ENCODE peak calls at places on chromosomes 11 and 22, in four cellular contexts. L is H1, J is mesendoderm, A is H9. U is an unnamed sample.

GRCh38 chr11:88801484-88802123 is 264.2 kb downstream of the GRM5 start:
- DNase-seq in L (no peak), J (peak; percentile 15), A (no peak), U (no peak)

GRCh38 chr22:50529416-50530279 is at the start of gene TYMP:
- DNase-seq in J (no peak), L (peak; percentile 72), A (no peak), U (no peak)

GRCh38 chr11:57321996-57322880 is 2.5 kb downstream of the TNKS1BP1 start:
- DNase-seq in A (peak; percentile 84), J (peak; percentile 97), L (peak; percentile 62), U (peak; percentile 98)

GRCh38 chr22:32920032-32920628 is 118.6 kb downstream of the TIMP3 start:
- DNase-seq in L (no peak), A (no peak), J (no peak), U (peak; percentile 33)

GRCh38 chr11:66745356-66746235 is 16.6 kb upstream of the SPTBN2 start:
- DNase-seq in L (peak; percentile 56), J (peak; percentile 26), A (peak; percentile 55), U (no peak)

GRCh38 chr11:117979481-117980211 is 6.5 kb upstream of the IL10RA start:
- DNase-seq in L (peak; percentile 22), A (no peak), J (no peak), U (no peak)

GRCh38 chr22:36585841-36586240 is 56.9 kb upstream of the EIF3D start:
- DNase-seq in A (peak; percentile 54), J (peak; percentile 86), L (no peak), U (peak; percentile 20)

GRCh38 chr11:99316761-99317475 is 296.2 kb downstream of the CNTN5 start:
- DNase-seq in J (no peak), A (no peak), L (no peak), U (no peak)

GRCh38 chr11:16804104-16804947 is 65.9 kb downstream of the C11orf58 start:
- DNase-seq in J (no peak), L (no peak), A (no peak), U (no peak)

GRCh38 chr22:32079110-32080089 is 36.3 kb downstream of the SLC5A1 start:
- DNase-seq in A (peak; percentile 57), J (peak; percentile 91), L (no peak), U (peak; percentile 68)

GRCh38 chr11:24386551-24387404 is 110.1 kb upstream of the LUZP2 start:
- DNase-seq in J (peak; percentile 82), L (no peak), A (no peak), U (peak; percentile 68)

GRCh38 chr11:76408171-76408965 is 27.2 kb downstream of the GVQW3 start:
- DNase-seq in L (no peak), A (no peak), J (peak; percentile 57), U (no peak)

GRCh38 chr11:44823920-44824704 is 97.3 kb downstream of the TSPAN18 start:
- DNase-seq in L (peak; percentile 76), A (peak; percentile 79), J (peak; percentile 96), U (no peak)

GRCh38 chr11:36510567-36511020 is 522 bp upstream of the TRAF6 start:
- DNase-seq in J (no peak), L (no peak), A (no peak), U (peak; percentile 32)

GRCh38 chr22:44887941-44888366 is 121.9 kb downstream of the PHF21B start:
- DNase-seq in J (no peak), A (no peak), L (no peak), U (no peak)

GRCh38 chr22:27213766-27214581 is 556.6 kb downstream of the MIAT start:
- DNase-seq in J (no peak), L (no peak), A (peak; percentile 9), U (peak; percentile 55)

GRCh38 chr22:49900441-49901230 is 17.6 kb downstream of the ALG12 start:
- DNase-seq in A (no peak), J (no peak), L (no peak), U (no peak)

GRCh38 chr22:30254307-30254706 is 7.7 kb upstream of the LIF start:
- DNase-seq in A (no peak), L (no peak), J (no peak), U (no peak)

GRCh38 chr11:82056450-82056849 is 677.2 kb downstream of the FAM181B start:
- DNase-seq in J (no peak), L (no peak), A (no peak), U (no peak)

GRCh38 chr11:78902771-78903507 is 328.3 kb upstream of the NARS2 start:
- DNase-seq in J (peak; percentile 93), A (peak; percentile 58), L (no peak), U (no peak)

GRCh38 chr11:123132881-123133280 is 62.2 kb downstream of the CLMP start:
- DNase-seq in A (no peak), L (no peak), J (no peak), U (no peak)

GRCh38 chr11:82864268-82864667 is 36.0 kb downstream of the PRCP start:
- DNase-seq in J (peak; percentile 72), L (no peak), A (peak; percentile 51), U (peak; percentile 41)

GRCh38 chr22:40235418-40235817 is 57.7 kb downstream of the TNRC6B start:
- DNase-seq in A (no peak), L (no peak), J (no peak), U (no peak)

GRCh38 chr22:32502346-32502745 is 27.7 kb downstream of the FBXO7 start:
- DNase-seq in L (no peak), J (peak; percentile 30), A (peak; percentile 35), U (no peak)

GRCh38 chr11:76768091-76769047 is 14.8 kb upstream of the TSKU start:
- DNase-seq in A (no peak), L (no peak), J (peak; percentile 87), U (no peak)

GRCh38 chr11:123216249-123216648 is 21.2 kb upstream of the CLMP start:
- DNase-seq in J (peak; percentile 83), A (peak; percentile 84), L (no peak), U (no peak)

GRCh38 chr11:93063101-93063500 is 93.7 kb downstream of the MTNR1B start:
- DNase-seq in L (no peak), A (no peak), J (no peak), U (peak; percentile 27)

GRCh38 chr22:48567213-48567975 is 1260.3 kb downstream of the BRD1 start:
- DNase-seq in L (no peak), J (no peak), A (no peak), U (no peak)

GRCh38 chr11:60858731-60859464 is 3.1 kb upstream of the PTGDR2 start:
- DNase-seq in L (no peak), A (no peak), J (no peak), U (no peak)

GRCh38 chr11:120801801-120802689 is 221.9 kb upstream of the TBCEL start:
- DNase-seq in J (peak; percentile 70), A (peak; percentile 78), L (peak; percentile 91), U (peak; percentile 50)

GRCh38 chr11:11966826-11967668 is 41.4 kb downstream of the DKK3 start:
- DNase-seq in J (peak; percentile 91), A (peak; percentile 92), L (peak; percentile 89), U (peak; percentile 37)

GRCh38 chr11:104992781-104993180 is 24.4 kb upstream of the CASP4 start:
- DNase-seq in L (no peak), A (no peak), J (no peak), U (no peak)

GRCh38 chr22:44091021-44091721 is 67.1 kb downstream of the PARVB start:
- DNase-seq in L (no peak), A (no peak), J (peak; percentile 47), U (no peak)

GRCh38 chr11:2933376-2934056 is 4.3 kb upstream of the PHLDA2 start:
- DNase-seq in J (peak; percentile 81), A (peak; percentile 89), L (peak; percentile 56), U (peak; percentile 75)
- H3K18ac ChIP-seq in J (no peak overlapping the region), A (no peak overlapping the region), L (no peak overlapping the region), U (no peak overlapping the region)

DNA sequence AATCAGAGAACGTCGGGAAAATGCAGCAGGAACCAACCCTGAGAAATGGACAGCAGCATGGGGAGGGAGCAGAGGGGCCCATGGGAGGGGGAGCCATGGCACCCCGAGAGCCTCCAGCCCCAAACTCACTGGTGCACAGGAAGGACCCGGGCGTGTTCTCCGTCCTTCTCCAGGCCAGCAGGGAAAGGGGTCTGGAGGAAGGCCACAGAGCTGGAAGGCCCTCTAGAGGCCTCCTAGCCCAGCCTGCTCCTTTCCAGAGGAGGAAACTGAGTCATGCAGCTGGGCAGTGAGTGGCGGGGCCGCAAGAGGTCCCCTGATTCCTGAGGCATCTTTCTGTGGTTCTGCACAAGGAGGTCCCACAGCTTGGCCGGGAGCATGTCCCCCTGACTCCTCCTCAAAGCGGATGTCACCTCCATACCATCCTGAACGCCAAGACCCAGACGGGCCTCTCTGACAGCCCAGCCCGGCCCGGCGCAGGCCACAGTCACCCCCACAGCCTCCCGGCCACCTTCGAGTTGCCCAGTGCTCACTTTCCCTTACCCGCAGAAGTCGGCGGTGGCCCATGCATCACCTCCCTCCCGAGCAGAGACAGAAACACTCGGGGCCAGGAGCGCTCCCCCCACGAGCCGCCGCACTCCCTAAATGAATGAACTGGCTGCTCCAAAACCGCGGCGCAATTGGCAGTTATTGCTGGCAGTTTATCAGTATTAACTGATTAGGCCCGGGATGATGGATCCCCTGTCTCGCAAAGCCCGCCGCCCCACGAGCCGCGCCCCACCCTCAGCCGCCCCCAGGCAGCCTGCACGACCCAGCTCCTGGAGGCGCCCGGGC is 272.6 kb downstream of the BUD13 start:
- DNase-seq in J (no peak), L (no peak), A (no peak), U (no peak)
- H2AK5ac ChIP-seq in J (no peak overlapping the region), L (no peak overlapping the region), A (no peak overlapping the region), U (no peak overlapping the region)

DNA sequence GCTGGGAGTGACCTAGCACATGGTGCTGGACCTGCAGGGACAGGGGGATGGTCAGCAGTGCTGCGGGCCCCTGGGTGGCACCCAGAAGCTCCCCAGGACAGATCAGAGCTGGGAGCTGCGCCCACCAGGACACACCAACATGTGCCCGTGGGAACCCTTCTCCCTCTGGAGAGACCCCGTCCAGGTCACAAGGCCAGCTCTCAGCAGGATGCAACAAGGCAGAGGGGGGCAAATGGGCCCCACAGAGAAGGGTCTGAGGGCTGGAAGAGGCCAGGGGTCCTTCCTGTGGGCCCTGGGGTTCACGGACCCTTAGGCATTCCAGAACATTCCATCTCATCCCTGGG is 6.2 kb downstream of the DUSP8 start:
- DNase-seq in A (no peak), J (no peak), L (no peak), U (no peak)
- H4K5ac ChIP-seq in A (no peak overlapping the region), J (no peak overlapping the region), L (no peak overlapping the region), U (no peak overlapping the region)

GRCh38 chr11:47106839-47107520 is 69.7 kb downstream of the ARFGAP2 start:
- DNase-seq in J (no peak), A (no peak), L (no peak), U (no peak)
- H3K18ac ChIP-seq in J (no peak overlapping the region), A (no peak overlapping the region), L (no peak overlapping the region), U (no peak overlapping the region)

DNA sequence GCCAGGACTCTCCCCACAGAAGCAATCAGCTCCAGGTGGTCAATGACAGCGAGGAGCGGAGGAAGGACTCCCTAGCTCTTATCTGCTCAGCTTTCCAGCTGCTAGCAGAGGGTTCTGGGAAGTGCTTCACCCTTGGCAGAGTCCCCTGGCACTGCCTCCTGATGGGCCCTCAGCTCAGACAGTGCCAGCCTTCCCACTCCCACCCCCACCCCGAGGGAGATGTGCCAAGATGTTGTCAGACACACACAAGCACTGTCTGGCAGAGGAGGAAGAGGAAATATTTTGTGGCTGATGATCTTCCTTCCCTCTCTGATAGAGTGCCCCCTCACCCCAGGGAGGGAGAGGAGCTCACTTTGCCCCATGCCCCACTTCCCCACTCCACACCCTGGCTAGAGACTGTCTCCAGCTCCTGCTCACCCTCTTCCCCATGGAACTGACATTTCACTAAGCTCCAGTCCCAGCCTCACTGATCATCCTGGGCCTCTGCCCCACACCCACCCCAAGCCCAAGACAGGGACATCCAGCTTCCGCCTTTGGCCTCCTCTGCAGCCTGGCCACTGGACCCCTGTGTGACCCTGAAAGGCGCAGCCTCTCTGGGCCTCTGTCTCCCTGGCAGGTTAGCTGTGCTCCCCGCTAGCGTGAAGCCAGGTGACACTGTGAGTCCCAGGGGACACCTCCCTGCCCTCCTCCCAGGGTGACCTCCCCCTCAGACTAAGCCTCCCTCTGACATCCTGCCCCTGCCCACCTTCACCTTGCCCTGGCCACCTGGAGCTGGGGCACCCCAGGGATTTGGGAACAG is 44.5 kb downstream of the SLCO2B1 start:
- DNase-seq in L (no peak), J (no peak), A (no peak), U (no peak)
- H2AK5ac ChIP-seq in L (peak overlapping the region; percentile 68), J (no peak overlapping the region), A (no peak overlapping the region), U (no peak overlapping the region)